ENCODE peak calls at places on chromosomes 6 and 20, in four cellular contexts. E is GM12878, G is A549, Q is HepG2. V is an unnamed sample.

GRCh38 chr6:142014515-142014914 is 118.2 kb upstream of the GJE1 start:
- DNase-seq in E (no peak), G (peak; percentile 11), Q (no peak), V (no peak)

GRCh38 chr20:34404803-34405202 is 41.7 kb downstream of the ITCH start:
- DNase-seq in E (no peak), G (no peak), Q (no peak), V (no peak)

GRCh38 chr6:37210313-37210898 is 40.5 kb downstream of the PIM1 start:
- DNase-seq in E (peak; percentile 26), G (peak; percentile 49), Q (peak; percentile 81), V (peak; percentile 96)

GRCh38 chr6:64230530-64230929 is 594.9 kb downstream of the PHF3 start:
- DNase-seq in E (no peak), G (no peak), Q (no peak), V (no peak)

GRCh38 chr6:102813489-102814275 is 1420.2 kb downstream of the GRIK2 start:
- DNase-seq in E (no peak), G (no peak), Q (no peak), V (no peak)

GRCh38 chr20:33933469-33933909 is 60.2 kb upstream of the RALY start:
- DNase-seq in E (no peak), G (peak; percentile 23), Q (peak; percentile 87), V (peak; percentile 73)

GRCh38 chr6:156731436-156731835 is 45.7 kb upstream of the ARID1B start:
- DNase-seq in E (no peak), G (no peak), Q (no peak), V (no peak)

GRCh38 chr6:35543459-35544193 is 30.9 kb upstream of the TULP1 start:
- DNase-seq in E (no peak), G (no peak), Q (no peak), V (no peak)

GRCh38 chr6:45116714-45117410 is 211.3 kb upstream of the RUNX2 start:
- DNase-seq in E (no peak), G (no peak), Q (no peak), V (no peak)

GRCh38 chr20:10708342-10709185 is 34.8 kb upstream of the JAG1 start:
- DNase-seq in E (no peak), G (peak; percentile 39), Q (peak; percentile 99), V (no peak)

GRCh38 chr6:166418691-166419143 is 36.0 kb upstream of the MPC1 start:
- DNase-seq in E (no peak), G (no peak), Q (no peak), V (no peak)

GRCh38 chr6:21856844-21857243 is 263.3 kb downstream of the SOX4 start:
- DNase-seq in E (no peak), G (no peak), Q (no peak), V (no peak)

GRCh38 chr6:112827793-112828192 is 480.7 kb downstream of the RFPL4B start:
- DNase-seq in E (peak; percentile 62), G (no peak), Q (no peak), V (no peak)

GRCh38 chr6:18263561-18264337 is 581 bp downstream of the DEK start:
- DNase-seq in E (no peak), G (peak; percentile 28), Q (no peak), V (peak; percentile 85)

GRCh38 chr20:50126662-50127061 is 13.7 kb upstream of the UBE2V1 start:
- DNase-seq in E (no peak), G (no peak), Q (no peak), V (no peak)

GRCh38 chr6:112233864-112234263 is 20.5 kb downstream of the LAMA4 start:
- DNase-seq in E (no peak), G (no peak), Q (no peak), V (no peak)

GRCh38 chr6:1240766-1241165 is 71.1 kb upstream of the FOXQ1 start:
- DNase-seq in E (no peak), G (no peak), Q (no peak), V (no peak)

GRCh38 chr6:68911811-68912210 is 276.7 kb downstream of the ADGRB3 start:
- DNase-seq in E (no peak), G (no peak), Q (no peak), V (no peak)

GRCh38 chr6:61977951-61978350 is 308.1 kb downstream of the KHDRBS2 start:
- DNase-seq in E (no peak), G (no peak), Q (no peak), V (no peak)

GRCh38 chr6:154653385-154653784 is 79.8 kb upstream of the SCAF8 start:
- DNase-seq in E (no peak), G (no peak), Q (no peak), V (no peak)

GRCh38 chr20:57772349-57772964 is 62.6 kb upstream of the PMEPA1 start:
- DNase-seq in E (no peak), G (peak; percentile 94), Q (no peak), V (peak; percentile 11)

GRCh38 chr6:106534564-106534982 is 94.7 kb downstream of the RTN4IP1 start:
- DNase-seq in E (no peak), G (no peak), Q (no peak), V (no peak)

GRCh38 chr20:20267685-20268429 is 100.0 kb upstream of the INSM1 start:
- DNase-seq in E (no peak), G (no peak), Q (no peak), V (no peak)

GRCh38 chr6:39821014-39821738 is 29.0 kb downstream of the DAAM2 start:
- DNase-seq in E (no peak), G (no peak), Q (no peak), V (no peak)

GRCh38 chr6:37774028-37774680 is 45.4 kb upstream of the ZFAND3 start:
- DNase-seq in E (no peak), G (no peak), Q (no peak), V (no peak)

GRCh38 chr20:49435639-49436038 is 46.8 kb downstream of the KCNB1 start:
- DNase-seq in E (no peak), G (no peak), Q (no peak), V (no peak)

GRCh38 chr6:146895101-146895771 is 296.5 kb downstream of the ADGB start:
- DNase-seq in E (no peak), G (no peak), Q (no peak), V (no peak)

GRCh38 chr20:38831049-38831691 is 25.7 kb downstream of the PPP1R16B start:
- DNase-seq in E (no peak), G (no peak), Q (no peak), V (no peak)

GRCh38 chr6:106591111-106591825 is 38.0 kb downstream of the RTN4IP1 start:
- DNase-seq in E (no peak), G (no peak), Q (peak; percentile 15), V (no peak)

GRCh38 chr6:145189836-145190235 is 545.5 kb downstream of the EPM2A start:
- DNase-seq in E (no peak), G (no peak), Q (no peak), V (no peak)

GRCh38 chr6:24664049-24664987 is 2.4 kb downstream of the TDP2 start:
- DNase-seq in E (no peak), G (no peak), Q (peak; percentile 44), V (no peak)

GRCh38 chr20:1840865-1841553 is 54.2 kb upstream of the SIRPA start:
- DNase-seq in E (no peak), G (no peak), Q (no peak), V (no peak)

GRCh38 chr20:46188866-46189265 is 70.8 kb downstream of the CD40 start:
- DNase-seq in E (no peak), G (no peak), Q (no peak), V (no peak)

GRCh38 chr6:142152731-142153130 is 5.7 kb downstream of the VTA1 start:
- DNase-seq in E (no peak), G (no peak), Q (no peak), V (no peak)

GRCh38 chr6:28167926-28168325 is 26.2 kb downstream of the ZKSCAN8 start:
- DNase-seq in E (no peak), G (no peak), Q (no peak), V (no peak)

GRCh38 chr20:17873410-17874270 is 95.0 kb downstream of the SNX5 start:
- DNase-seq in E (no peak), G (peak; percentile 33), Q (peak; percentile 91), V (no peak)
- TF ChIP-seq MYC in E (no peak), G (no peak), Q (no peak), V (no peak)

GRCh38 chr20:40508821-40509220 is 180.2 kb downstream of the MAFB start:
- DNase-seq in E (no peak), G (no peak), Q (no peak), V (no peak)
- TF ChIP-seq ESRRA in E (no peak), G (no peak), Q (no peak), V (no peak)

DNA sequence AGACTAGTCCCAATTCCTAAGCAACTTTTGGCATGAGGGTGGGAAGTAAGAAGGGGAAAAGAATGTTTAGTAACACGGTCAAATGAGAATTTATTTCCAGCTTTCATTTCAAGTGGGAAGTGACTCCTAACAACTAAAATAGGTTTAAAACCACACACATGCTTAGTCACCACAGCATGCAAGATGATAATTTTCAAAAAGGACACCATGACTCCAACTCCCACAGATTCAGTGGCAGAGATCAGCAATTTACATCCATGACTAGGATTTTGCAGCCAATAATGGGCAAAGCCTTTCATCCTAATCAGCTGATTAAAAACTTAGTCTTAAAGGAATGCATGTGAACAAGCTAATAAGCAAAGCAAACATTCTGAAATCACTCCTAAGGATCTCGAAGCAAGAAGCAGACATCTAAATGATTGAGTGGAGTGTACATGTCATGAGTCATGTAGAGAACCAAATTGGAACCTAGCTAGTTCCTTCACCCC is 48.1 kb upstream of the GCLC start:
- DNase-seq in E (no peak), G (no peak), Q (no peak), V (no peak)
- TF ChIP-seq MYC in E (no peak), G (no peak), Q (no peak), V (peak; percentile 25)

GRCh38 chr6:181049-181654 is 111.1 kb upstream of the DUSP22 start:
- DNase-seq in E (peak; percentile 65), G (no peak), Q (no peak), V (no peak)
- TF ChIP-seq ESRRA in E (no peak), G (no peak), Q (no peak), V (no peak)

DNA sequence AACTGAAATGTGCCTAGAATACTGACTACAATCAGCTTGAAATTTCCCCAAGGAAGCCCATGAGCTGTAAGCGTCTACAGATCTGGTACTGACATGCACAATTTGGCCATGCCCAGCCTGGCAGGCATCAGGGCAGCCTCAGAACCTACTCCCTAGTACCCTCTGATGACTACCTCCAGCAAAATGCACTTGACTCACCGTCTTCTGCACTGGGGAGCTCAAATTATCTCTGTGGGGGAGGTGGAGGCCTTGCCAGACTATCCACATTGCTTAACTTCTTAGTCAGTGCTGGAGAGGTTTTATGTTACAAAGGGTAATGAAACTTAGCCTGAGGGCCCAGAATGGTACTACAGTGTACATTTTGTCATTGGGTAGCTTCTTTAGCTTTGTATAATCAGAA is 126.0 kb upstream of the ADGRF1 start:
- DNase-seq in E (no peak), G (peak; percentile 66), Q (peak; percentile 52), V (no peak)
- TF ChIP-seq MYC in E (no peak), G (no peak), Q (no peak), V (no peak)

GRCh38 chr6:170113141-170113540 is 177.7 kb downstream of the DLL1 start:
- DNase-seq in E (no peak), G (no peak), Q (no peak), V (no peak)

GRCh38 chr6:170111816-170112582 is 178.9 kb downstream of the DLL1 start:
- DNase-seq in E (no peak), G (no peak), Q (no peak), V (no peak)

GRCh38 chr6:170111141-170111664 is 179.7 kb downstream of the DLL1 start:
- DNase-seq in E (no peak), G (no peak), Q (no peak), V (no peak)

GRCh38 chr6:170114187-170114945 is 176.5 kb downstream of the DLL1 start:
- DNase-seq in E (no peak), G (no peak), Q (no peak), V (no peak)

DNA sequence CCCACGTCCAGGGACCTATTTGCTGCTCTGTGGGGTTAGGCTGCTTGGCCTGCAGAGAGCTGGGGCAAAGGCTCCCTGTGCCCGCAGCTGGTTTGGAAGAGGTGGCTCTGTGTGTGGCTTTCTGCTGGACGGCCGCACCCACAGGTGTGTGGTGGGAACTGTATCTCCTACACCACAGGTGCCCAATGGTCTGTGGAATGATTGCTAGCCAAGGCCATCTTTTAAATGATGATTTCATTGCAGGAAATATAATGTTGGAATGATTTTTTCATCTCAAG is 178.4 kb downstream of the DLL1 start:
- DNase-seq in E (no peak), G (no peak), Q (no peak), V (no peak)
- TF ChIP-seq ESRRA in E (no peak), G (no peak), Q (no peak), V (no peak)

V was measured in K562.